ENCODE peak calls at places on chromosomes 12 and 14, in ten cellular contexts. O is BE2C, K is Peyer's patch, Z is fibroblast of the aortic adventitia, L is endothelial cell of umbilical vein, T is AG09319, G is GM20000, B is HCT116, A is HFFc6, Q is MCF 10A. D is an unnamed sample.

GRCh38 chr12:84756961-84757360 is 155.6 kb downstream of the SLC6A15 start:
- DNase-seq in O (no peak), Q (no peak), L (no peak), B (no peak), T (no peak), G (no peak), K (no peak), Z (peak; percentile 50), A (peak; percentile 70), D (no peak)

GRCh38 chr12:122836027-122836921 is 1.0 kb downstream of the HIP1R start:
- DNase-seq in L (peak; percentile 73), T (no peak), Q (peak; percentile 64), G (peak; percentile 87), B (no peak), O (no peak), K (peak; percentile 83), Z (peak; percentile 26), A (no peak), D (no peak)

GRCh38 chr12:43294881-43295280 is 257.1 kb downstream of the ADAMTS20 start:
- DNase-seq in Z (no peak), G (no peak), A (no peak), B (no peak), O (no peak), K (no peak), L (no peak), Q (no peak), T (no peak), D (no peak)

GRCh38 chr14:65164068-65164824 is 61.9 kb upstream of the MAX start:
- DNase-seq in T (peak; percentile 14), Q (peak; percentile 70), L (peak; percentile 58), Z (peak; percentile 77), O (peak; percentile 31), G (peak; percentile 55), K (no peak), B (peak; percentile 51), A (peak; percentile 42), D (peak; percentile 43)

GRCh38 chr12:57477710-57478681 is 1.7 kb downstream of the ARHGAP9 start:
- DNase-seq in B (no peak), T (no peak), L (no peak), A (no peak), O (no peak), Z (no peak), Q (peak; percentile 40), K (peak; percentile 51), G (peak; percentile 71), D (no peak)

GRCh38 chr14:81637639-81638038 is 104.0 kb upstream of the SEL1L start:
- DNase-seq in O (no peak), A (no peak), Z (no peak), L (no peak), T (no peak), Q (no peak), B (no peak), K (no peak), G (no peak), D (no peak)

GRCh38 chr14:69605761-69606160 is 5.6 kb upstream of the SUSD6 start:
- DNase-seq in K (no peak), G (no peak), T (no peak), Z (no peak), A (no peak), L (no peak), O (no peak), B (no peak), Q (no peak), D (no peak)

GRCh38 chr12:101697930-101698781 is 716 bp downstream of the CHPT1 start:
- DNase-seq in A (no peak), K (peak; percentile 47), O (peak; percentile 20), B (no peak), Q (peak; percentile 68), Z (peak; percentile 32), T (no peak), G (no peak), L (peak; percentile 46), D (no peak)

GRCh38 chr12:132178314-132178713 is 34.1 kb downstream of the NOC4L start:
- DNase-seq in Q (no peak), A (no peak), T (no peak), O (no peak), Z (no peak), B (no peak), K (no peak), G (no peak), L (no peak), D (no peak)

GRCh38 chr12:83823386-83824045 is 1089.1 kb downstream of the SLC6A15 start:
- DNase-seq in G (peak; percentile 21), Q (peak; percentile 73), T (no peak), A (no peak), B (peak; percentile 44), K (no peak), Z (no peak), L (peak; percentile 1), O (peak; percentile 88), D (peak; percentile 11)

GRCh38 chr14:61479746-61480502 is 158.5 kb downstream of the PRKCH start:
- DNase-seq in A (no peak), L (peak; percentile 39), Q (peak; percentile 79), K (no peak), O (no peak), Z (peak; percentile 70), T (no peak), B (no peak), G (no peak), D (no peak)

GRCh38 chr12:117393656-117394055 is 32.2 kb upstream of the NOS1 start:
- DNase-seq in K (no peak), G (no peak), L (no peak), Z (no peak), A (no peak), Q (no peak), O (no peak), T (no peak), B (no peak), D (no peak)

GRCh38 chr12:130163461-130164215 is 1.4 kb downstream of the FZD10 start:
- DNase-seq in Q (no peak), K (no peak), B (no peak), T (no peak), Z (no peak), G (no peak), L (no peak), O (no peak), A (no peak), D (no peak)

GRCh38 chr14:76348898-76349297 is 27.0 kb upstream of the ESRRB start:
- DNase-seq in L (peak; percentile 95), A (peak; percentile 86), B (peak; percentile 74), Q (peak; percentile 65), K (no peak), T (peak; percentile 20), Z (peak; percentile 35), G (no peak), O (peak; percentile 69), D (no peak)

GRCh38 chr12:5470221-5470620 is 38.3 kb downstream of the NTF3 start:
- DNase-seq in K (no peak), A (no peak), B (no peak), Q (no peak), O (no peak), T (no peak), L (no peak), Z (no peak), G (no peak), D (no peak)

GRCh38 chr12:32298917-32299316 is 100.4 kb upstream of the FGD4 start:
- DNase-seq in A (peak; percentile 42), T (peak; percentile 10), L (no peak), G (no peak), Q (no peak), O (no peak), Z (peak; percentile 66), B (no peak), K (no peak), D (no peak)

GRCh38 chr14:74362361-74362915 is 14.2 kb downstream of the VRTN start:
- DNase-seq in B (peak; percentile 41), O (peak; percentile 79), Z (peak; percentile 81), Q (peak; percentile 84), L (peak; percentile 68), T (peak; percentile 34), G (peak; percentile 85), A (peak; percentile 60), K (peak; percentile 72), D (peak; percentile 59)

GRCh38 chr12:41942355-41942754 is 202.3 kb downstream of the GXYLT1 start:
- DNase-seq in Z (no peak), B (no peak), O (no peak), K (no peak), L (no peak), A (no peak), G (no peak), T (no peak), Q (no peak), D (no peak)

DNA sequence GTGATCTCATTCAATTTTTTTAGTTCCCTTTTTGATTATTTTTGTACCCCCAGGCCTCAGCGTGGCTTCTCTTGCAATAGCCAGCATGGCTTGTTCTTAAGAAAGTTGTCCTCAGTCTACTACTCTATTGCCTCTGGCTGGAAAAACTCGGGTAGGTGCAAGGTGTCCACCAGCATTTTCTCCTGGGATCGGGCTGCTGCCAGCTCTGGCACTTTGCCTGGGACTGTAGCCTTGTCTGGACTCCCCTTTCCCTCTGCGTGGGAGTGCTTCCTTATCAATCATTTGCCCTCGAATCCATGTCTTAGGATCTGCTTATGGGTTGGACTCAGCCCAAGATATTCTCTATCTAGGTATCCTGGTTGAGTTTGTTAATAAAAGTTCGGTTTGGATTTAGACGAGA is 773.4 kb downstream of the DIO2 start:
- DNase-seq in T (no peak), O (no peak), Q (no peak), G (no peak), B (no peak), Z (no peak), K (no peak), L (no peak), A (no peak), D (no peak)
- TF ChIP-seq CTCF in T (no peak), O (no peak), Q (no peak), G (no peak), B (no peak), Z (no peak), K (no peak), L (no peak), A (no peak), D (no peak)

DNA sequence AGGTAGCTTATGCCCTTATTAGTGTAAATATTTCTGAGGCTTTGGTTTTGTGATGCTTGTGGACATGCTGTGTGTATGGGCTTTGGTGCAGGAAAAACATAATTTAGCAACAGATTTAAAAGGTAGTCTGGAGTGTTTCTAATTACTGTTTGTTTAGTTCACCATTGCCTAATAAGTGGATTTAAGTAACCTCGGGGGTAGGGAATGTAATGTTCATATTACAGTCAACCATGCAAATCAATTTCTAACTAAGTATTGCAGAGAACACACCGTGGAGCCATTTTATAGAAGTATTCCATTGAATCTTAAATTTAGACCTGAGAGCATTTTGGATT is 53.5 kb downstream of the ANO6 start:
- DNase-seq in G (no peak), K (no peak), B (no peak), T (no peak), O (no peak), Z (no peak), L (no peak), A (no peak), Q (no peak), D (no peak)
- TF ChIP-seq CTCF in G (no peak), K (no peak), B (no peak), T (no peak), O (no peak), Z (no peak), L (no peak), A (no peak), Q (no peak), D (no peak)

GRCh38 chr14:100721568-100721967 is 5.1 kb upstream of the DLK1 start:
- DNase-seq in L (no peak), K (no peak), T (no peak), A (no peak), Q (no peak), B (no peak), Z (no peak), O (no peak), G (no peak), D (no peak)
- TF ChIP-seq CTCF in L (no peak), K (no peak), T (no peak), A (no peak), Q (no peak), B (no peak), Z (no peak), O (no peak), G (no peak), D (no peak)

GRCh38 chr14:55026793-55027560 is at the start of the genes SOCS4 and WDHD1:
- DNase-seq in K (peak; percentile 91), Q (peak; percentile 93), T (peak; percentile 67), L (peak; percentile 97), Z (peak; percentile 88), A (peak; percentile 93), B (peak; percentile 84), G (peak; percentile 93), O (peak; percentile 97), D (peak; percentile 56)
- TF ChIP-seq CTCF in K (peak; percentile 2), Q (no peak), T (no peak), L (no peak), Z (no peak), A (peak; percentile 39), B (no peak), G (no peak), O (no peak), D (peak; percentile 18)

D was measured in D721Med.